ENCODE peak calls at places on chromosomes 13 and 19, in seven cellular contexts. N is stomach, Y is Panc1, H is HCT116, D is spleen, J is breast epithelium, Q is K562. X is an unnamed sample.

GRCh38 chr19:18764591-18765051 is 26.5 kb downstream of the COMP start:
- DNase-seq in H (no peak), Y (no peak), J (no peak), N (no peak), D (no peak), Q (no peak), X (no peak)

GRCh38 chr13:44072536-44072935 is 192.8 kb downstream of the LACC1 start:
- DNase-seq in N (no peak), J (no peak), H (no peak), Y (no peak), Q (no peak), D (no peak), X (no peak)

GRCh38 chr19:47176627-47177090 is 46.0 kb downstream of the SAE1 start:
- DNase-seq in H (no peak), N (no peak), J (no peak), D (no peak), Q (no peak), Y (no peak), X (no peak)

GRCh38 chr19:4066176-4066606 is 508 bp downstream of the ZBTB7A start:
- DNase-seq in H (no peak), Y (no peak), J (no peak), D (peak; percentile 94), N (no peak), Q (no peak), X (no peak)

GRCh38 chr13:30847697-30848307 is 58.3 kb upstream of the MEDAG start:
- DNase-seq in Q (no peak), D (no peak), J (no peak), H (no peak), Y (no peak), N (no peak), X (no peak)

GRCh38 chr13:111337206-111337605 is 16.8 kb downstream of the TEX29 start:
- DNase-seq in D (no peak), Q (no peak), N (no peak), J (no peak), Y (no peak), H (no peak), X (no peak)

GRCh38 chr19:46697142-46697960 is 19.6 kb downstream of the PRKD2 start:
- DNase-seq in D (peak; percentile 91), Q (peak; percentile 99), H (peak; percentile 80), Y (no peak), J (no peak), N (peak; percentile 94), X (peak; percentile 97)

GRCh38 chr13:23069571-23069970 is 111.2 kb upstream of the SGCG start:
- DNase-seq in J (no peak), Q (no peak), N (no peak), H (no peak), Y (no peak), D (no peak), X (no peak)

GRCh38 chr13:101157261-101157660 is 259.0 kb downstream of the NALCN start:
- DNase-seq in D (no peak), N (no peak), Q (no peak), H (no peak), Y (no peak), J (no peak), X (no peak)

GRCh38 chr19:17947815-17948473 is 15.1 kb downstream of the CCDC124 start:
- DNase-seq in D (peak; percentile 97), Q (peak; percentile 96), N (peak; percentile 90), Y (no peak), J (peak; percentile 88), H (peak; percentile 81), X (peak; percentile 73)

DNA sequence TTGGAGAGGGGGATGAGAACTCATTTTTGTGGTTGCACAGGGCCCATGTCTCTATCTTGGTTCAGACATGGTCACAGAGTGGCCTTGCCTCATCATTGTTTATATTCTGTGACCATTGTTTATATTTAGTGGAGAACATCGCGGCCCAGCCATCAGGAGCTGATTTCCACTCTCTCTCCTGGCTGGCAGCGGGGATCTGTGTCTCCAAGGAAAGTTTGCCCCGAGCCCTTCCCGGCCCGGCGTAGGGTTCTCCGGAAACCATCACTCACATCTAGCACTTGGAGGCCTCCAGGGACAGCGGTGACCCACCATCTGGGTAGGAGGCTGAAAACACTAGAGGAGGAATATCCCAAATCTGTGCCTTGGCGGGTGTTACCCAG is 822 bp upstream of the ZNF358 start:
- DNase-seq in H (no peak), J (no peak), N (peak; percentile 43), Q (no peak), Y (no peak), D (no peak), X (no peak)
- TF ChIP-seq POLR2AphosphoS5 in H (no peak), J (no peak), N (peak; percentile 68), Q (no peak), Y (no peak), D (no peak), X (no peak)

GRCh38 chr19:20968092-20968491 is 45.0 kb downstream of the ZNF85 start:
- DNase-seq in J (no peak), Y (no peak), N (no peak), Q (no peak), D (no peak), H (no peak), X (no peak)

GRCh38 chr19:20969898-20970297 is 46.8 kb downstream of the ZNF85 start:
- DNase-seq in Q (no peak), N (no peak), D (no peak), Y (no peak), H (no peak), J (no peak), X (no peak)

GRCh38 chr19:20969498-20969897 is 46.4 kb downstream of the ZNF85 start:
- DNase-seq in Y (no peak), Q (no peak), N (no peak), D (no peak), H (peak; percentile 57), J (peak; percentile 63), X (no peak)

GRCh38 chr19:20964798-20965197 is 41.7 kb downstream of the ZNF85 start:
- DNase-seq in H (no peak), J (no peak), Q (peak; percentile 2), D (no peak), Y (no peak), N (no peak), X (no peak)
- TF ChIP-seq CTCF in H (no peak), J (no peak), Q (no peak), D (no peak), Y (no peak), N (no peak), X (no peak)

DNA sequence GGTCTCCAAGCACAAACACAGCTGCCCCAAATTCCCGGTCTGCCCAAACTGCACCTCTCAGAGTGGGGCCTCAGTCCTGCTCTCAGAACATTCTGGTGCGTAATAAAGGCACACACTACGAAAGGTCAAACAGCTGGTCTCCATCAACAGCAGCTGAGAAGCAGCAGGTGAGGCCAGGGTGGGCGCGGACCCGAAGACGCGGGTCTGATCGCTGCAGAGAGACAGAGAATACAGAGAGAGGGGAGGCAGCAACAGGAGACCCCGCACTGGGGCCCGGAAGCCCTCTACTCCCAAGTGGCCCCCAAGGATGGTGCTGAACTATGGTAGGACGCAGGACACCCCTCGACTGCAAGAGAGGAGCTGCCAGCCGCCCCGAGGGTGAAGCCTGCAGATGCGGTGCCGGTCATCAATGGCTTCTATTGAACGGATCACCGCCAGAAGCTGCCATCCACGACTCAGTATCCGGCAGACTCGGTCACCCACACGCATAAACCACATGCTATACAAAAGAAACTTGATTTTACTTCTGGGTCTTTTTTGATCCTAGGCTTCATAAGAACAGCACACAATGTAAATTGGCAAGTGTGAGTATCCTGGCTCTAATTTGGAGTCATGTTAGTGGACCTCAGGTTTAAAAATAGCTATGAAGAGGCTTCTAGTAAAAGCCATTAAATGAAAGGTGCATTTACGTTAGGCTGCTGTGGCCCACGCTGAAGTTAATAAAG is 33.4 kb downstream of the STK24 start:
- DNase-seq in D (no peak), Y (no peak), J (no peak), Q (no peak), H (no peak), N (no peak), X (no peak)
- TF ChIP-seq POLR2AphosphoS5 in D (no peak), Y (no peak), J (no peak), Q (no peak), H (no peak), N (no peak), X (no peak)

GRCh38 chr13:102484329-102484728 is 82.5 kb upstream of the FGF14 start:
- DNase-seq in Q (no peak), J (no peak), N (no peak), D (no peak), H (no peak), Y (no peak), X (no peak)
- TF ChIP-seq CTCF in Q (no peak), J (no peak), N (no peak), D (no peak), H (no peak), Y (peak; percentile 6), X (no peak)

DNA sequence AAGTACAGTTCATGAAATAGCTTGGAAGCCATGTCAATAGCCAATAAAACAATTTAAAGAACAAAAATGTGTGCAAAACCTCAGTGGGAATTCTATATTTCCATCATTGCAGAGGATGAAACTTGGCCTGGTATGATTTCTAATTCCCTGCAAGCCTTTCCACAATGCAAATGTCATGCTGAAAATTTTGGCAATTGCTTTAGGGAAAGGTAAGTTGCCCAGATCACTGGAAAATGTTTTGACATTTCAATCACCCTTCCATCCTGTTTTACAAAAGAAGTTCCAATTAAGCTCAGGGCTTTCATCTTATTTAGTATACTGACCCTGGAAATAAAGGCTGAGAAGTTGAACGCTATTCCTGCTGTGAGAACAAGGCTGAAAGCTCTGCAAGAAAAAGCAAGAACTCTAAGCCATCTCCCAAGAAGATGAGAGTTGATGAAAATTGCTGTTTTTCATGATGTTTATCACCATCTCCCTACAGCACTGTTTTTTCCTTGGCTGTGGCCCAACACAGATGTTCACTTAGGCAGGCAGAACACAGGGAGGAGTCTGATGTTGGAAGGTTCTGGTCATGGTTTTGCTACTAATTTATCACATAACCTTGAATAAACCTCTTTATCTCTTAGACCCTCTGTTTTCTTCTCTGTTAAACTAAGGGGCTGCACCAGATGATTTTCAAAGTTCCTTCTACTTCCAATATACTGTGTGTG is 263.7 kb downstream of the KCTD12 start:
- DNase-seq in J (no peak), D (no peak), Y (no peak), H (no peak), N (no peak), Q (no peak), X (no peak)
- TF ChIP-seq POLR2AphosphoS5 in J (no peak), D (no peak), Y (no peak), H (no peak), N (no peak), Q (no peak), X (no peak)

X was measured in HL-60.